ENCODE peak calls at places on chromosome 3, in five cellular contexts. L is stimulated activated CD8-positive, alpha-beta memory T cell treated with anti-CD3 and anti-CD28 coated beads, Interleukin-7, amount 100 ng/mL, for 4 hours; E is testis; S is hepatocyte; W is activated T-cell treated with anti-CD3 and anti-CD28 coated beads for 24 hours. G is an unnamed sample.

GRCh38 chr3:61173685-61174084 is 77.6 kb downstream of the FHIT start:
- DNase-seq in L (no peak), E (no peak), S (peak; percentile 16), W (no peak), G (no peak)

GRCh38 chr3:142288032-142288638 is 62.8 kb upstream of the GK5 start:
- DNase-seq in L (no peak), E (no peak), S (no peak), W (no peak), G (no peak)

GRCh38 chr3:11705049-11705448 is 61.3 kb upstream of the VGLL4 start:
- DNase-seq in L (no peak), E (no peak), S (no peak), W (no peak), G (no peak)

GRCh38 chr3:152421162-152421561 is 152.4 kb downstream of the MBNL1 start:
- DNase-seq in L (no peak), E (no peak), S (no peak), W (no peak), G (no peak)

GRCh38 chr3:68817243-68817642 is 115.1 kb downstream of the TAFA4 start:
- DNase-seq in L (no peak), E (no peak), S (no peak), W (no peak), G (no peak)

GRCh38 chr3:113615976-113616375 is 80.5 kb downstream of the USF3 start:
- DNase-seq in L (no peak), E (no peak), S (no peak), W (no peak), G (no peak)

GRCh38 chr3:45269952-45270351 is 43.9 kb upstream of the TMEM158 start:
- DNase-seq in L (no peak), E (no peak), S (no peak), W (no peak), G (no peak)

GRCh38 chr3:134333522-134334181 is 40.6 kb downstream of the AMOTL2 start:
- DNase-seq in L (no peak), E (peak; percentile 44), S (peak; percentile 63), W (no peak), G (no peak)

GRCh38 chr3:42019144-42019952 is 57.4 kb upstream of the ULK4 start:
- DNase-seq in L (no peak), E (peak; percentile 52), S (no peak), W (no peak), G (no peak)

GRCh38 chr3:114155370-114155821 is 23.5 kb downstream of the DRD3 start:
- DNase-seq in L (no peak), E (peak; percentile 57), S (peak; percentile 14), W (no peak), G (peak; percentile 68)

GRCh38 chr3:122305818-122306621 is 19.0 kb upstream of the CSTA start:
- DNase-seq in L (no peak), E (no peak), S (peak; percentile 56), W (no peak), G (peak; percentile 40)

GRCh38 chr3:194740859-194741486 is 55.3 kb downstream of the FAM43A start:
- DNase-seq in L (no peak), E (no peak), S (peak; percentile 58), W (no peak), G (no peak)

GRCh38 chr3:189945935-189946709 is 174.6 kb downstream of the P3H2 start:
- DNase-seq in L (no peak), E (no peak), S (no peak), W (no peak), G (no peak)

GRCh38 chr3:96071107-96071506 is 743.3 kb upstream of the EPHA6 start:
- DNase-seq in L (no peak), E (no peak), S (no peak), W (no peak), G (no peak)

GRCh38 chr3:141913150-141913811 is 36.8 kb downstream of the ATP1B3 start:
- DNase-seq in L (no peak), E (peak; percentile 34), S (peak; percentile 55), W (peak; percentile 37), G (peak; percentile 86)

GRCh38 chr3:99862208-99862607 is 44.5 kb downstream of the CMSS1 start:
- DNase-seq in L (no peak), E (no peak), S (no peak), W (no peak), G (no peak)

GRCh38 chr3:34889641-34890040 is 749.7 kb upstream of the ARPP21 start:
- DNase-seq in L (no peak), E (no peak), S (no peak), W (no peak), G (no peak)

GRCh38 chr3:74787008-74787407 is 172.5 kb upstream of the CNTN3 start:
- DNase-seq in L (no peak), E (no peak), S (peak; percentile 3), W (no peak), G (no peak)

GRCh38 chr3:104687362-104687761 is 679.3 kb upstream of the ALCAM start:
- DNase-seq in L (no peak), E (no peak), S (no peak), W (no peak), G (no peak)

GRCh38 chr3:173617490-173617889 is 219.9 kb downstream of the NLGN1 start:
- DNase-seq in L (no peak), E (no peak), S (no peak), W (no peak), G (no peak)

GRCh38 chr3:61903931-61904657 is 342.7 kb downstream of the PTPRG start:
- DNase-seq in L (no peak), E (no peak), S (peak; percentile 44), W (no peak), G (no peak)

GRCh38 chr3:140995881-140996280 is 54.2 kb downstream of the SLC25A36 start:
- DNase-seq in L (no peak), E (peak; percentile 47), S (no peak), W (no peak), G (no peak)

GRCh38 chr3:132008841-132009638 is 25.8 kb downstream of the CPNE4 start:
- DNase-seq in L (no peak), E (no peak), S (no peak), W (no peak), G (no peak)

GRCh38 chr3:42369304-42369703 is 41.1 kb downstream of the LYZL4 start:
- DNase-seq in L (no peak), E (no peak), S (peak; percentile 55), W (no peak), G (peak; percentile 13)

GRCh38 chr3:138371070-138371950 is 22.9 kb downstream of the MRAS start:
- DNase-seq in L (no peak), E (no peak), S (no peak), W (no peak), G (peak; percentile 84)

GRCh38 chr3:185631508-185632206 is 45.6 kb downstream of the SENP2 start:
- DNase-seq in L (no peak), E (no peak), S (no peak), W (no peak), G (peak; percentile 36)

GRCh38 chr3:45972534-45973402 is 22.9 kb downstream of the FYCO1 start:
- DNase-seq in L (no peak), E (no peak), S (peak; percentile 59), W (no peak), G (peak; percentile 4)

GRCh38 chr3:50444213-50444612 is 59.2 kb downstream of the CACNA2D2 start:
- DNase-seq in L (no peak), E (no peak), S (no peak), W (no peak), G (no peak)

GRCh38 chr3:72346526-72346926 is 501.7 kb downstream of the SHQ1 start:
- DNase-seq in L (no peak), E (no peak), S (peak; percentile 68), W (no peak), G (no peak)

GRCh38 chr3:72632129-72632528 is 216.1 kb downstream of the SHQ1 start:
- DNase-seq in L (no peak), E (no peak), S (no peak), W (no peak), G (no peak)

GRCh38 chr3:179147571-179148445 is at the start of gene PIK3CA:
- DNase-seq in L (peak; percentile 90), E (peak; percentile 98), S (peak; percentile 98), W (peak; percentile 92), G (peak; percentile 100)

GRCh38 chr3:70716832-70717231 is 404.4 kb upstream of the MDFIC2 start:
- DNase-seq in L (no peak), E (peak; percentile 26), S (peak; percentile 26), W (no peak), G (peak; percentile 14)

GRCh38 chr3:170606675-170607074 is 20.8 kb upstream of the SLC7A14 start:
- DNase-seq in L (no peak), E (no peak), S (no peak), W (no peak), G (no peak)

GRCh38 chr3:28150465-28151206 is 90.8 kb upstream of the CMC1 start:
- DNase-seq in L (no peak), E (no peak), S (no peak), W (no peak), G (no peak)

GRCh38 chr3:98513136-98513535 is 9.6 kb downstream of the CLDND1 start:
- DNase-seq in L (no peak), E (no peak), S (no peak), W (no peak), G (no peak)

GRCh38 chr3:167110906-167111305 is 269.2 kb downstream of the ZBBX start:
- DNase-seq in L (no peak), E (no peak), S (no peak), W (no peak), G (no peak)